ENCODE peak calls at places on chromosomes 13 and 19, in eight cellular contexts. One of them, this sample, is unnamed.

GRCh38 chr19:35555301-35556005 is 8.0 kb downstream of the ATP4A start:
- DNase-seq in breast epithelium: no peak
- DNase-seq in left ventricle myocardium inferior: no peak
- DNase-seq in ascending aorta: no peak
- DNase-seq in cardiac muscle cell: peak; percentile 44
- DNase-seq in spleen: peak; percentile 56
- DNase-seq in endothelial cell of umbilical vein: no peak
- DNase-seq in CD8-positive, alpha-beta T cell: no peak
- DNase-seq in this sample: no peak

GRCh38 chr19:2867025-2867991 is at the start of gene ZNF556:
- DNase-seq in breast epithelium: no peak
- DNase-seq in left ventricle myocardium inferior: no peak
- DNase-seq in ascending aorta: no peak
- DNase-seq in cardiac muscle cell: no peak
- DNase-seq in spleen: no peak
- DNase-seq in endothelial cell of umbilical vein: no peak
- DNase-seq in CD8-positive, alpha-beta T cell: no peak
- DNase-seq in this sample: no peak

GRCh38 chr19:49151339-49152217 is 3.6 kb downstream of the HRC start:
- DNase-seq in breast epithelium: peak; percentile 98
- DNase-seq in left ventricle myocardium inferior: peak; percentile 56
- DNase-seq in ascending aorta: no peak
- DNase-seq in cardiac muscle cell: peak; percentile 53
- DNase-seq in spleen: no peak
- DNase-seq in endothelial cell of umbilical vein: peak; percentile 29
- DNase-seq in CD8-positive, alpha-beta T cell: no peak
- DNase-seq in this sample: no peak

GRCh38 chr13:70960841-70961443 is 852.7 kb upstream of the KLHL1 start:
- DNase-seq in breast epithelium: no peak
- DNase-seq in left ventricle myocardium inferior: no peak
- DNase-seq in ascending aorta: no peak
- DNase-seq in cardiac muscle cell: peak; percentile 50
- DNase-seq in spleen: no peak
- DNase-seq in endothelial cell of umbilical vein: peak; percentile 65
- DNase-seq in CD8-positive, alpha-beta T cell: no peak
- DNase-seq in this sample: no peak

GRCh38 chr19:58407658-58408151 is 744 bp upstream of the ZNF584 start:
- DNase-seq in breast epithelium: no peak
- DNase-seq in left ventricle myocardium inferior: no peak
- DNase-seq in ascending aorta: no peak
- DNase-seq in cardiac muscle cell: no peak
- DNase-seq in spleen: no peak
- DNase-seq in endothelial cell of umbilical vein: no peak
- DNase-seq in CD8-positive, alpha-beta T cell: no peak
- DNase-seq in this sample: no peak

GRCh38 chr19:44623080-44623479 is 9.7 kb downstream of the IGSF23 start:
- DNase-seq in breast epithelium: no peak
- DNase-seq in left ventricle myocardium inferior: no peak
- DNase-seq in ascending aorta: no peak
- DNase-seq in cardiac muscle cell: peak; percentile 53
- DNase-seq in spleen: no peak
- DNase-seq in endothelial cell of umbilical vein: peak; percentile 80
- DNase-seq in CD8-positive, alpha-beta T cell: no peak
- DNase-seq in this sample: peak; percentile 60

GRCh38 chr19:47253467-47253881 is 2.9 kb upstream of the CCDC9 start:
- DNase-seq in breast epithelium: no peak
- DNase-seq in left ventricle myocardium inferior: no peak
- DNase-seq in ascending aorta: no peak
- DNase-seq in cardiac muscle cell: peak; percentile 67
- DNase-seq in spleen: no peak
- DNase-seq in endothelial cell of umbilical vein: no peak
- DNase-seq in CD8-positive, alpha-beta T cell: no peak
- DNase-seq in this sample: no peak

GRCh38 chr13:20136781-20137703 is 23.8 kb downstream of the GJA3 start:
- DNase-seq in breast epithelium: no peak
- DNase-seq in left ventricle myocardium inferior: no peak
- DNase-seq in ascending aorta: no peak
- DNase-seq in cardiac muscle cell: peak; percentile 25
- DNase-seq in spleen: no peak
- DNase-seq in endothelial cell of umbilical vein: no peak
- DNase-seq in CD8-positive, alpha-beta T cell: peak; percentile 38
- DNase-seq in this sample: no peak

GRCh38 chr19:5880604-5881078 is 10.3 kb upstream of the FUT5 start:
- DNase-seq in breast epithelium: no peak
- DNase-seq in left ventricle myocardium inferior: peak; percentile 78
- DNase-seq in ascending aorta: no peak
- DNase-seq in cardiac muscle cell: peak; percentile 91
- DNase-seq in spleen: no peak
- DNase-seq in endothelial cell of umbilical vein: no peak
- DNase-seq in CD8-positive, alpha-beta T cell: no peak
- DNase-seq in this sample: no peak

GRCh38 chr19:21110183-21110582 is 28.2 kb downstream of the ZNF714 start:
- DNase-seq in breast epithelium: no peak
- DNase-seq in left ventricle myocardium inferior: no peak
- DNase-seq in ascending aorta: no peak
- DNase-seq in cardiac muscle cell: no peak
- DNase-seq in spleen: no peak
- DNase-seq in endothelial cell of umbilical vein: no peak
- DNase-seq in CD8-positive, alpha-beta T cell: no peak
- DNase-seq in this sample: no peak

GRCh38 chr13:83890358-83890757 is 8.1 kb upstream of the SLITRK1 start:
- DNase-seq in breast epithelium: no peak
- DNase-seq in left ventricle myocardium inferior: no peak
- DNase-seq in ascending aorta: no peak
- DNase-seq in cardiac muscle cell: no peak
- DNase-seq in spleen: no peak
- DNase-seq in endothelial cell of umbilical vein: no peak
- DNase-seq in CD8-positive, alpha-beta T cell: no peak
- DNase-seq in this sample: no peak

GRCh38 chr13:62643799-62644484 is 1228.3 kb upstream of the PCDH20 start:
- DNase-seq in breast epithelium: no peak
- DNase-seq in left ventricle myocardium inferior: no peak
- DNase-seq in ascending aorta: no peak
- DNase-seq in cardiac muscle cell: no peak
- DNase-seq in spleen: no peak
- DNase-seq in endothelial cell of umbilical vein: no peak
- DNase-seq in CD8-positive, alpha-beta T cell: no peak
- DNase-seq in this sample: no peak

GRCh38 chr19:47066376-47067214 is 18.2 kb upstream of the TMEM160 start:
- DNase-seq in breast epithelium: no peak
- DNase-seq in left ventricle myocardium inferior: no peak
- DNase-seq in ascending aorta: no peak
- DNase-seq in cardiac muscle cell: no peak
- DNase-seq in spleen: no peak
- DNase-seq in endothelial cell of umbilical vein: no peak
- DNase-seq in CD8-positive, alpha-beta T cell: no peak
- DNase-seq in this sample: no peak

GRCh38 chr19:754530-754929 is 3.6 kb downstream of the MISP start:
- DNase-seq in breast epithelium: no peak
- DNase-seq in left ventricle myocardium inferior: no peak
- DNase-seq in ascending aorta: no peak
- DNase-seq in cardiac muscle cell: no peak
- DNase-seq in spleen: no peak
- DNase-seq in endothelial cell of umbilical vein: no peak
- DNase-seq in CD8-positive, alpha-beta T cell: no peak
- DNase-seq in this sample: no peak

GRCh38 chr13:31225180-31225579 is 25.4 kb downstream of the B3GLCT start:
- DNase-seq in breast epithelium: no peak
- DNase-seq in left ventricle myocardium inferior: no peak
- DNase-seq in ascending aorta: no peak
- DNase-seq in cardiac muscle cell: no peak
- DNase-seq in spleen: no peak
- DNase-seq in endothelial cell of umbilical vein: no peak
- DNase-seq in CD8-positive, alpha-beta T cell: no peak
- DNase-seq in this sample: no peak

DNA sequence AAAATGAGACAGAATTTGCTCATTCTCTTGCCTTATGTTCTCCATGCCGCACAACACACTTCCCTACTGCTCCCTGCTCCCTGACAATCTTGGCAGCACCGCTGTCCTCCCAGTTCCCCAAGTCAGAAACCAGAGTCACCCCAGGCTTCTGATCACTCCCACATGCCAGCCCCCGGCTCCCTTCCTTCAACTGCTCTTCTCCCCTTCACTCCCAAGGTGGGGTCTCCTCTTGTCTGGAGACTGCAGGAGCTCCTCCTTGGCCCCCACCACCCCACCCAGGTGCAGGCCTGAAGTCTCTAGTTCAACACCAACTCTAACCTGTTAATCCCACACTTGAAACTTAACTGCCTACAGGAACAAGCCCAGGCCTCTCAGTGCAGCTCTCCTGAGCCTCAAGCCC is 16.8 kb upstream of the AKAP8 start:
- DNase-seq in breast epithelium: no peak
- DNase-seq in left ventricle myocardium inferior: no peak
- DNase-seq in ascending aorta: no peak
- DNase-seq in cardiac muscle cell: no peak
- DNase-seq in spleen: no peak
- DNase-seq in endothelial cell of umbilical vein: no peak
- DNase-seq in CD8-positive, alpha-beta T cell: no peak
- DNase-seq in this sample: no peak
- H3K4me1 ChIP-seq in breast epithelium: no peaks in the 10 kb centered on the region
- H3K4me1 ChIP-seq in left ventricle myocardium inferior: peaks cover 36% of the 10 kb centered on the region
- H3K4me1 ChIP-seq in ascending aorta: no peaks in the 10 kb centered on the region
- H3K4me1 ChIP-seq in cardiac muscle cell: no peaks in the 10 kb centered on the region
- H3K4me1 ChIP-seq in spleen: no peaks in the 10 kb centered on the region
- H3K4me1 ChIP-seq in endothelial cell of umbilical vein: no peaks in the 10 kb centered on the region
- H3K4me1 ChIP-seq in CD8-positive, alpha-beta T cell: no peaks in the 10 kb centered on the region
- H3K4me1 ChIP-seq in this sample: peaks cover 12% of the 10 kb centered on the region

GRCh38 chr19:12789098-12789903 is 2.0 kb upstream of the JUNB start:
- DNase-seq in breast epithelium: no peak
- DNase-seq in left ventricle myocardium inferior: no peak
- DNase-seq in ascending aorta: no peak
- DNase-seq in cardiac muscle cell: no peak
- DNase-seq in spleen: no peak
- DNase-seq in endothelial cell of umbilical vein: peak; percentile 28
- DNase-seq in CD8-positive, alpha-beta T cell: no peak
- DNase-seq in this sample: no peak

GRCh38 chr19:12788025-12788681 is 3.1 kb upstream of the JUNB start:
- DNase-seq in breast epithelium: no peak
- DNase-seq in left ventricle myocardium inferior: no peak
- DNase-seq in ascending aorta: no peak
- DNase-seq in cardiac muscle cell: peak; percentile 25
- DNase-seq in spleen: no peak
- DNase-seq in endothelial cell of umbilical vein: no peak
- DNase-seq in CD8-positive, alpha-beta T cell: no peak
- DNase-seq in this sample: no peak

GRCh38 chr19:12787458-12787857 is 3.8 kb upstream of the JUNB start:
- DNase-seq in breast epithelium: no peak
- DNase-seq in left ventricle myocardium inferior: no peak
- DNase-seq in ascending aorta: no peak
- DNase-seq in cardiac muscle cell: no peak
- DNase-seq in spleen: no peak
- DNase-seq in endothelial cell of umbilical vein: no peak
- DNase-seq in CD8-positive, alpha-beta T cell: no peak
- DNase-seq in this sample: no peak

GRCh38 chr19:12789904-12790619 is 1.2 kb upstream of the JUNB start:
- DNase-seq in breast epithelium: peak; percentile 95
- DNase-seq in left ventricle myocardium inferior: peak; percentile 97
- DNase-seq in ascending aorta: peak; percentile 92
- DNase-seq in cardiac muscle cell: peak; percentile 99
- DNase-seq in spleen: peak; percentile 100
- DNase-seq in endothelial cell of umbilical vein: peak; percentile 91
- DNase-seq in CD8-positive, alpha-beta T cell: peak; percentile 89
- DNase-seq in this sample: peak; percentile 97

GRCh38 chr19:12788682-12789097 is 2.6 kb upstream of the JUNB start:
- DNase-seq in breast epithelium: no peak
- DNase-seq in left ventricle myocardium inferior: peak; percentile 87
- DNase-seq in ascending aorta: peak; percentile 57
- DNase-seq in cardiac muscle cell: peak; percentile 78
- DNase-seq in spleen: peak; percentile 92
- DNase-seq in endothelial cell of umbilical vein: peak; percentile 82
- DNase-seq in CD8-positive, alpha-beta T cell: peak; percentile 49
- DNase-seq in this sample: peak; percentile 88
- TF ChIP-seq CTCF in breast epithelium: no peak
- TF ChIP-seq CTCF in left ventricle myocardium inferior: no peak
- TF ChIP-seq CTCF in ascending aorta: no peak
- TF ChIP-seq CTCF in cardiac muscle cell: no peak
- TF ChIP-seq CTCF in spleen: no peak
- TF ChIP-seq CTCF in endothelial cell of umbilical vein: peak; percentile 1
- TF ChIP-seq CTCF in CD8-positive, alpha-beta T cell: no peak
- TF ChIP-seq CTCF in this sample: no peak

GRCh38 chr13:56850852-56851251 is 289.9 kb upstream of the PRR20A start:
- DNase-seq in breast epithelium: no peak
- DNase-seq in left ventricle myocardium inferior: no peak
- DNase-seq in ascending aorta: no peak
- DNase-seq in cardiac muscle cell: no peak
- DNase-seq in spleen: no peak
- DNase-seq in endothelial cell of umbilical vein: no peak
- DNase-seq in CD8-positive, alpha-beta T cell: no peak
- DNase-seq in this sample: no peak
- H3K27ac ChIP-seq in breast epithelium: no peak overlapping the region
- H3K27ac ChIP-seq in left ventricle myocardium inferior: no peak overlapping the region
- H3K27ac ChIP-seq in ascending aorta: no peak overlapping the region
- H3K27ac ChIP-seq in cardiac muscle cell: no peak overlapping the region
- H3K27ac ChIP-seq in spleen: no peak overlapping the region
- H3K27ac ChIP-seq in endothelial cell of umbilical vein: no peak overlapping the region
- H3K27ac ChIP-seq in CD8-positive, alpha-beta T cell: no peak overlapping the region
- H3K27ac ChIP-seq in this sample: no peak overlapping the region

DNA sequence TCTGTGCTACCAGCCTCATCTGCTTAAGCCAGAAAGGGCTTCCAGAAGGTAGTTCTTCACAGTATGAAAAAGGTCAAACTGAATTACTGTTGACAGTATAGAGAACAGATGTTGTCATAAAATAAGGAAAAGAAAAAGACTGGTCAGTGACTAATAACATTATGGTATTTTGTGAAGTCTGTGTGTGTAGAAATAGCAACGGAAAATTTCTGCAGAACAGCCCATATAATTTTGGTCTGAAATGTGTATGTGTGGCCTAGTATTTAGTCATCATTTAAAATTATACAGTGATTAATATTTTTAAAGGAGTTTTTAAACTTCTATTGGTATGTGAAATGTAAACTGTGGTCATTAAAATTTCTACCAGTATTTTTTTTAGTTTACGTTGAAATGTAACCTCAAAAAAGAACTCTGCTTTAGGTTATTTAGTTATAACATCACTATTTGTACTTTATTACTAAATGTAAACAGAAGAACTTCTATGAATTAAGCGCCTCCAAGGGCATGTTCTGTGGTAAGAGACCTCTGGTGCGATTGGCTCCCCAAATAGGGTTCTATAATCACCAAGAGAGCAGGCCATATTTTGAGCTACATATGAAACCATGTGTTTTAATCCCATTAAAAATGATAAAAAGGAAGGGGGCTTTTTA is 3.3 kb upstream of the GPR183 start:
- DNase-seq in breast epithelium: no peak
- DNase-seq in left ventricle myocardium inferior: no peak
- DNase-seq in ascending aorta: no peak
- DNase-seq in cardiac muscle cell: peak; percentile 54
- DNase-seq in spleen: no peak
- DNase-seq in endothelial cell of umbilical vein: peak; percentile 16
- DNase-seq in CD8-positive, alpha-beta T cell: no peak
- DNase-seq in this sample: no peak
- H3K4me1 ChIP-seq in breast epithelium: no peaks in the 10 kb centered on the region
- H3K4me1 ChIP-seq in left ventricle myocardium inferior: peaks cover 39% of the 10 kb centered on the region
- H3K4me1 ChIP-seq in ascending aorta: peaks cover 26% of the 10 kb centered on the region
- H3K4me1 ChIP-seq in cardiac muscle cell: peaks cover 28% of the 10 kb centered on the region
- H3K4me1 ChIP-seq in spleen: peaks cover 50% of the 10 kb centered on the region
- H3K4me1 ChIP-seq in endothelial cell of umbilical vein: peaks cover 41% of the 10 kb centered on the region
- H3K4me1 ChIP-seq in CD8-positive, alpha-beta T cell: peaks cover 72% of the 10 kb centered on the region
- H3K4me1 ChIP-seq in this sample: no peaks in the 10 kb centered on the region

GRCh38 chr19:1850809-1851544 is 2.7 kb upstream of the REXO1 start:
- DNase-seq in breast epithelium: no peak
- DNase-seq in left ventricle myocardium inferior: no peak
- DNase-seq in ascending aorta: no peak
- DNase-seq in cardiac muscle cell: no peak
- DNase-seq in spleen: peak; percentile 78
- DNase-seq in endothelial cell of umbilical vein: no peak
- DNase-seq in CD8-positive, alpha-beta T cell: no peak
- DNase-seq in this sample: no peak
- TF ChIP-seq CTCF in breast epithelium: no peak
- TF ChIP-seq CTCF in left ventricle myocardium inferior: peak; percentile 8
- TF ChIP-seq CTCF in ascending aorta: no peak
- TF ChIP-seq CTCF in cardiac muscle cell: no peak
- TF ChIP-seq CTCF in spleen: no peak
- TF ChIP-seq CTCF in endothelial cell of umbilical vein: no peak
- TF ChIP-seq CTCF in CD8-positive, alpha-beta T cell: no peak
- TF ChIP-seq CTCF in this sample: no peak